ENCODE peak calls at places on chromosome 17, in six cellular contexts. A is B cell, Q is kidney, W is brain microvascular endothelial cell, E is left lung, U is foreskin fibroblast. I is an unnamed sample.

GRCh38 chr17:40307001-40307690 is 1.8 kb upstream of the RARA start:
- DNase-seq in E (no peak), A (no peak), W (no peak), U (peak), Q (peak), I (no peak)

GRCh38 chr17:40914456-40914855 is 23.0 kb downstream of the KRT23 start:
- DNase-seq in E (no peak), Q (no peak), U (no peak), A (no peak), W (no peak), I (no peak)

GRCh38 chr17:30241051-30241450 is 5.6 kb upstream of the SLC6A4 start:
- DNase-seq in Q (no peak), E (no peak), U (no peak), A (no peak), W (no peak), I (no peak)

GRCh38 chr17:27390540-27390939 is 65.7 kb upstream of the KSR1 start:
- DNase-seq in E (no peak), W (no peak), Q (no peak), U (no peak), A (no peak), I (no peak)

GRCh38 chr17:28700278-28700677 is 11.4 kb downstream of the PROCA1 start:
- DNase-seq in A (no peak), Q (no peak), U (no peak), W (no peak), E (no peak), I (no peak)

GRCh38 chr17:62724398-62725146 is 83.5 kb downstream of the MARCHF10 start:
- DNase-seq in Q (no peak), E (no peak), A (peak), U (no peak), W (no peak), I (peak)

GRCh38 chr17:63550816-63551639 is 751 bp downstream of the DCAF7 start:
- DNase-seq in Q (no peak), W (peak), A (no peak), U (no peak), E (peak), I (peak)

GRCh38 chr17:60455378-60455777 is 33.1 kb downstream of the CHCT1 start:
- DNase-seq in E (no peak), W (no peak), U (no peak), A (no peak), Q (no peak), I (peak)

GRCh38 chr17:3512512-3513171 is 36.8 kb downstream of the ASPA start:
- DNase-seq in W (peak), U (peak), Q (peak), E (no peak), A (no peak), I (no peak)

GRCh38 chr17:40485851-40486512 is 15.4 kb downstream of the TNS4 start:
- DNase-seq in Q (peak), W (peak), U (peak), A (no peak), E (no peak), I (peak)

GRCh38 chr17:59366040-59366757 is 34.7 kb downstream of the YPEL2 start:
- DNase-seq in A (no peak), W (no peak), Q (no peak), U (no peak), E (no peak), I (no peak)

GRCh38 chr17:4949321-4950074 is 1.2 kb upstream of the PFN1 start:
- DNase-seq in Q (peak), W (peak), U (peak), A (peak), E (peak), I (peak)

GRCh38 chr17:62592305-62593099 is 35.0 kb upstream of the MRC2 start:
- DNase-seq in Q (no peak), U (no peak), W (peak), E (no peak), A (no peak), I (peak)

GRCh38 chr17:62876063-62876462 is 67.9 kb upstream of the MARCHF10 start:
- DNase-seq in W (no peak), Q (no peak), E (no peak), A (no peak), U (peak), I (peak)

GRCh38 chr17:69525920-69526841 is 111.7 kb downstream of the MAP2K6 start:
- DNase-seq in W (peak), U (peak), Q (no peak), A (no peak), E (no peak), I (peak)

GRCh38 chr17:30273373-30273772 is 18.4 kb downstream of the BLMH start:
- DNase-seq in Q (no peak), W (peak), E (no peak), U (peak), A (no peak), I (no peak)

GRCh38 chr17:50238594-50239287 is 35.5 kb upstream of the TMEM92 start:
- DNase-seq in W (peak), E (no peak), U (no peak), Q (no peak), A (no peak), I (no peak)

GRCh38 chr17:4663711-4664110 is 22.2 kb upstream of the ALOX15 start:
- DNase-seq in U (no peak), A (no peak), W (no peak), Q (no peak), E (no peak), I (no peak)

GRCh38 chr17:80743181-80743771 is 198.6 kb downstream of the RPTOR start:
- DNase-seq in U (no peak), E (peak), Q (no peak), A (no peak), W (no peak), I (no peak)

GRCh38 chr17:45792995-45793755 is 9.1 kb downstream of the CRHR1 start:
- DNase-seq in W (no peak), Q (no peak), E (no peak), U (no peak), A (no peak), I (no peak)

GRCh38 chr17:13079010-13079409 is 61.2 kb upstream of the ELAC2 start:
- DNase-seq in W (no peak), Q (no peak), E (no peak), U (no peak), A (no peak), I (no peak)

GRCh38 chr17:74190154-74190553 is 13.3 kb upstream of the RPL38 start:
- DNase-seq in E (no peak), Q (peak), W (peak), U (no peak), A (peak), I (peak)

GRCh38 chr17:59914274-59914854 is 21.4 kb downstream of the RPS6KB1 start:
- DNase-seq in A (peak), W (no peak), E (no peak), Q (no peak), U (no peak), I (peak)

GRCh38 chr17:419073-419735 is 66.6 kb upstream of the RPH3AL start:
- DNase-seq in Q (no peak), W (no peak), A (no peak), E (no peak), U (no peak), I (no peak)

GRCh38 chr17:69468211-69468610 is 53.7 kb downstream of the MAP2K6 start:
- DNase-seq in E (no peak), U (no peak), Q (no peak), W (no peak), A (no peak), I (no peak)

GRCh38 chr17:1762906-1763829 is 1.3 kb downstream of the SERPINF1 start:
- DNase-seq in A (peak), W (peak), Q (no peak), E (no peak), U (peak), I (no peak)

GRCh38 chr17:41547378-41547841 is 19.3 kb upstream of the KRT19 start:
- DNase-seq in A (no peak), E (no peak), Q (no peak), U (no peak), W (no peak), I (no peak)

GRCh38 chr17:78135858-78136500 is 5.4 kb downstream of the TMC8 start:
- DNase-seq in W (no peak), E (no peak), U (no peak), A (no peak), Q (no peak), I (no peak)

GRCh38 chr17:78138204-78139060 is 7.8 kb upstream of the C17orf99 start:
- DNase-seq in A (no peak), U (no peak), Q (no peak), E (no peak), W (no peak), I (no peak)

GRCh38 chr17:78140169-78141051 is 5.8 kb upstream of the C17orf99 start:
- DNase-seq in Q (peak), U (peak), W (peak), A (peak), E (peak), I (peak)

GRCh38 chr17:78134899-78135385 is 4.4 kb downstream of the TMC8 start:
- DNase-seq in Q (no peak), W (no peak), E (no peak), U (no peak), A (no peak), I (no peak)

DNA sequence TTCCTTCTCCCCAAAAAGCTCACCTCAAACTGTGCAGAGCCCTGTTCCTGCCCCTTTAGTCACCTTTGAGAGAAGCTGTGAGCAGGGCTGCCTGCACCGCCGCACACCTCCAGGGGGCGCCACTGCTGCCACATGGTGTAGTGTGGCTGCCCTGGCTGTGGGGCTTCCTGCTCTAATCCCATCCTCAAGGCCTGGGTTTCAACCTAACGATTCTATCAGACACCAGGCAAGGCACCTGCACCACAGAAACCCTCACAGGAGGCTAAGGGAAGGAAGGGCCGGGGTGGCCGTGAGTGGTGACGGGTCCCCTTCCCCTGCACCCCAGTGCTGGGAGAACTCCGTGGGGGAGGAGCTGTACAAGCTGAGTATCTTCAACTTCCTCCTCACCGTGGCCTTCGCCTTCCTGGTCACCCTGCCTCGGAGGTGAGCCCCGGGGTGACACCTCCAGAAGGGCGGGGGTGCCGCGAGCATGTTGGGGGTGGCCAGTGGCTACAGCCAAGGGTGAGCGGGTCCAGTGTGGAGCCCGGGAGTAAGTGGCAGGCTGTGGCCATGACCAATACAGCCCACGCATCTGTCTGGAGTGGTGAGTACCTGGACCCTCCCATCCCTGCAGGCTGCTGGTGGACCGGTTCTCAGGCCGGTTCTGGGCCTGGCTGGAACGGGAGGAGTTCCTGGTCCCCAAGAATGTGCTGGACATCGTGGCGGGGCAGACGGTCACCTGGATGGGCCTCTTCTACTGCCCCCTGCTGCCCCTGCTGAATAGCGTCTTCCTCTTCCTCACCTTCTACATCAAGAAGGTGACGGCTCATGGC is 7.0 kb downstream of the TMC8 start:
- DNase-seq in E (no peak), A (peak), W (no peak), U (no peak), Q (no peak), I (no peak)
- TF ChIP-seq CTCF in E (peak), A (peak), W (peak), U (peak), Q (peak), I (peak)

GRCh38 chr17:78573955-78574354 is 3.2 kb downstream of the DNAH17 start:
- DNase-seq in W (no peak), E (no peak), U (no peak), A (no peak), Q (no peak), I (peak)
- TF ChIP-seq CTCF in W (no peak), E (no peak), U (no peak), A (no peak), Q (no peak), I (no peak)

GRCh38 chr17:36004604-36005003 is 3.3 kb upstream of the CCL15 start:
- DNase-seq in U (no peak), W (no peak), E (no peak), A (no peak), Q (no peak), I (no peak)

GRCh38 chr17:36014946-36015345 is 2.8 kb downstream of the CCL23 start:
- DNase-seq in U (no peak), Q (no peak), A (no peak), E (no peak), W (no peak), I (no peak)

GRCh38 chr17:36008998-36009665 is 7.8 kb upstream of the CCL15 start:
- DNase-seq in A (no peak), W (peak), Q (no peak), U (no peak), E (no peak), I (peak)
- TF ChIP-seq CTCF in A (peak), W (peak), Q (no peak), U (peak), E (no peak), I (peak)

DNA sequence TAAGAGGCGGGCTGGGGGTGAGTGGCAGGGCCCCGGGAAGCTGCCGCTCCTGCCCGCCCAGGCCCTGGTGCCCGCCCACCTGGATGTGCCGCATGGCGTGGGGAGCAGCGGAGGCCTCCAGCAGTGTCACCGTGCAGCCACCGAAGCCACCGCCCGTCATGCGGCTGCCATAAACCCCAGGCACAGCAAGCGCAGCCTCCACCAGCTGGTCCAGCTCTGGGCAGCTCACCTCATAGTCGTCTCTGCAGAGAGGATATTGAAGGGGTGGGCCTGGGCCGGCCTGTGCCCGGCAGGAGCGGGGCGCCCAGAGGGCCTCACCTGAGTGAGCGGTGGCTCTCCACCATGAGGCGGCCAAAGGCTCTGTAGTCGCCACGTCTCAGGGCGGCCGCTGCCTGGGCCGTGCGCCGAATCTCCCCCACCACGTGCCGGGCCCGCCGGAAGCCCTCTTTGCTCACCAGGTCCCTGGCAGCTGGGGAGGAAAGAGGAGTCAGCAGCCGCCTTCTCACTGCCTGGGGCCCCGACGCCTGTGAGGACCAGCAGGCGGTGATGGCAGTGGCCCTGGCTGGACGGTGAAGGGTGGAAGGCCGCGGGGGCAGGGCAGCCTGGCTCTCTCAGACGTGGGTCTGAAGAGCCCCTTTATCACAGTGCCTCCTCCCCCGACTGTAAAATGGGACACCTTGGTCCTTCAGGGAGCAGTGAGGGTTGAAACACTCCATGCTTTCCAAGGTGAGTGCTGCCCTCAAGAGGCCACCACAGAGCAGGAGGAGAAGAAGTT is 6.7 kb downstream of the GALK1 start:
- DNase-seq in U (no peak), Q (peak), A (peak), W (no peak), E (no peak), I (no peak)
- TF ChIP-seq CTCF in U (peak), Q (no peak), A (no peak), W (peak), E (no peak), I (no peak)

DNA sequence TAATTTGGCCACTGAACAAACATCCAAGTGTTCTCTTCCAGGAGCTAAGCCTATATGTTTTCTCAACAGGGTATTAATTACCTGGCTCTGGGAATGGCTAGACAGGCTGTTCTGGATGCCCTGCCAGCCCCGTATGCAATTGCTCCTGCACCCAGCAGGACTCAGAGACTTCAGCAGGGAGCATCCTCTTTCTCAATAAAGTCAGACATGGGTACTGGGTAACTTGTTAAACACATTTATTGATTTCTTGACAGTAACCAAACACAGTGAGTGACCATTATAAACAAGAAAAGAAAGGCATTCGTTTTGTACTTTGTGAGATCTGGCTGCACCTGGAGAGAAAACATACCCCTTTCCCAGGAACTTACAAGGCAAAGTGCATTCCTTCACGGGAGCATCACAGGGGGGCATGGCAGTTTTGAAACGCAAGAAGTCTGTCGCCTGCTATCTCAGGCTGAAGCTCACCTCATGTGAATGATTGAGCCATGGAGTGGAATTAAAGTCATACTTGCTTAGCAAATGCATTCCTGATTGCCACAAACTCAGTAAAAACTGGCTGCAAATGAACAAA is 369.8 kb downstream of the UTP18 start:
- DNase-seq in A (no peak), E (no peak), U (no peak), W (no peak), Q (no peak), I (no peak)
- TF ChIP-seq CTCF in A (no peak), E (no peak), U (no peak), W (no peak), Q (no peak), I (no peak)

GRCh38 chr17:43753488-43754129 is 5.0 kb downstream of the SOST start:
- DNase-seq in U (peak), W (no peak), E (no peak), A (no peak), Q (no peak), I (peak)

GRCh38 chr17:43756176-43756575 is 2.4 kb downstream of the SOST start:
- DNase-seq in U (no peak), E (no peak), Q (no peak), W (no peak), A (no peak), I (no peak)

GRCh38 chr17:43754947-43755346 is 3.6 kb downstream of the SOST start:
- DNase-seq in E (no peak), U (no peak), W (no peak), A (no peak), Q (peak), I (no peak)

GRCh38 chr17:43757171-43757660 is 1.4 kb downstream of the SOST start:
- DNase-seq in A (no peak), Q (peak), W (no peak), E (no peak), U (no peak), I (no peak)

DNA sequence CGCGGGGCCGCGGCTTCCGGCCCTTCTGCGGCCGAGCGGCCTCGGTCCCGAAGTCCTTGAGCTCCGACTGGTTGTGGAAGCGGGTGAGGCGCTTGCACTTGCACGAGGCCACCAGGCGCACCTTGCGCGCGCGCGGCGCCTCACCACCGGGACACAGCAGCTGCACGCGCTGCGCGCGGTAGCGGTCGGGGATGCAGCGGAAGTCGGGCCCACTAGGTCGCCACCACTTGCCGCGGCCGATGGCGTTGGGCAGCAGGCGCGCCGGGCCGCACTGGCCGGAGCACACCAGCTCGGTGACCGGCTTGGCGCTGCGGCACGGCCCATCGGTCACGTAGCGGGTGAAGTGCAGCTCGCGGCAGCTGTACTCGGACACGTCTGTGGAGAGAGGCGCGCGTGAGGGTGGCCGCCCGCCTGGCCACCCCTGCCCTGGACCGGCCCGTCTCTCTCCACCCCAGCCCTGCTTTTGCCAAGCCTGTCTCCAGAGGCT is 3.2 kb downstream of the SOST start:
- DNase-seq in U (no peak), A (no peak), W (no peak), Q (peak), E (no peak), I (no peak)
- TF ChIP-seq CTCF in U (no peak), A (no peak), W (no peak), Q (no peak), E (no peak), I (no peak)

GRCh38 chr17:66842505-66842904 is 7.6 kb downstream of the CACNG5 start:
- DNase-seq in A (no peak), Q (no peak), W (no peak), U (no peak), E (no peak), I (no peak)

GRCh38 chr17:66840061-66840460 is 5.1 kb downstream of the CACNG5 start:
- DNase-seq in U (no peak), W (no peak), E (no peak), A (no peak), Q (no peak), I (no peak)

GRCh38 chr17:66841744-66842143 is 6.8 kb downstream of the CACNG5 start:
- DNase-seq in Q (no peak), A (no peak), W (no peak), E (no peak), U (no peak), I (no peak)

GRCh38 chr17:66842959-66843358 is 8.0 kb downstream of the CACNG5 start:
- DNase-seq in W (no peak), Q (no peak), E (no peak), U (no peak), A (no peak), I (no peak)

GRCh38 chr17:66841328-66841727 is 6.4 kb downstream of the CACNG5 start:
- DNase-seq in Q (no peak), A (no peak), E (no peak), W (no peak), U (no peak), I (peak)
- TF ChIP-seq CTCF in Q (no peak), A (no peak), E (no peak), W (no peak), U (no peak), I (no peak)